ENCODE peak calls at places on chromosomes 3 and 15, in seven cellular contexts. I, N, Z, A, L, J and B are unnamed samples.

GRCh38 chr3:188007897-188008296 is 146.1 kb upstream of the LPP start:
- DNase-seq in I (no peak), N (no peak), Z (no peak), A (no peak), L (no peak), J (no peak), B (no peak)

GRCh38 chr3:66039590-66039887 is 821 bp upstream of the MAGI1 start:
- DNase-seq in I (no peak), N (peak), Z (no peak), A (no peak), L (no peak), J (peak), B (peak)

GRCh38 chr15:53861792-53862191 is 102.3 kb upstream of the WDR72 start:
- DNase-seq in I (no peak), N (no peak), Z (no peak), A (no peak), L (no peak), J (no peak), B (no peak)

GRCh38 chr3:51340311-51340829 is 44.7 kb upstream of the MANF start:
- DNase-seq in I (no peak), N (peak), Z (peak), A (peak), L (peak), J (no peak), B (peak)

GRCh38 chr15:69170597-69170996 is 10.2 kb downstream of the GLCE start:
- DNase-seq in I (no peak), N (no peak), Z (no peak), A (peak), L (no peak), J (no peak), B (no peak)

GRCh38 chr15:96270581-96271172 is 59.8 kb upstream of the NR2F2 start:
- DNase-seq in I (no peak), N (peak), Z (peak), A (no peak), L (no peak), J (no peak), B (peak)

GRCh38 chr15:100570282-100570681 is 31.7 kb downstream of the LINS1 start:
- DNase-seq in I (no peak), N (no peak), Z (peak), A (no peak), L (no peak), J (no peak), B (no peak)

GRCh38 chr3:89851974-89852621 is 744.7 kb downstream of the EPHA3 start:
- DNase-seq in I (no peak), N (peak), Z (peak), A (peak), L (no peak), J (no peak), B (peak)

GRCh38 chr15:96893159-96893906 is 562.8 kb downstream of the NR2F2 start:
- DNase-seq in I (no peak), N (peak), Z (no peak), A (peak), L (no peak), J (no peak), B (peak)

GRCh38 chr15:58966698-58967097 is 20.8 kb upstream of the RNF111 start:
- DNase-seq in I (no peak), N (peak), Z (peak), A (no peak), L (no peak), J (no peak), B (peak)

GRCh38 chr3:56923546-56924224 is 121.9 kb upstream of the ARHGEF3 start:
- DNase-seq in I (no peak), N (peak), Z (peak), A (no peak), L (no peak), J (no peak), B (peak)

GRCh38 chr15:66779331-66780009 is 77.4 kb downstream of the SMAD6 start:
- DNase-seq in I (no peak), N (no peak), Z (no peak), A (no peak), L (no peak), J (no peak), B (no peak)

GRCh38 chr3:126811530-126811929 is 107.5 kb downstream of the CHCHD6 start:
- DNase-seq in I (no peak), N (peak), Z (peak), A (no peak), L (peak), J (no peak), B (no peak)

GRCh38 chr15:89666147-89666857 is 11.0 kb upstream of the KIF7 start:
- DNase-seq in I (no peak), N (no peak), Z (no peak), A (no peak), L (no peak), J (no peak), B (no peak)

GRCh38 chr3:128456776-128457715 is 9.6 kb downstream of the DNAJB8 start:
- DNase-seq in I (no peak), N (no peak), Z (no peak), A (no peak), L (no peak), J (no peak), B (no peak)

GRCh38 chr3:128455786-128456748 is 10.6 kb downstream of the DNAJB8 start:
- DNase-seq in I (no peak), N (no peak), Z (no peak), A (no peak), L (no peak), J (no peak), B (no peak)

GRCh38 chr3:128453521-128454309 is 13.0 kb downstream of the DNAJB8 start:
- DNase-seq in I (no peak), N (no peak), Z (no peak), A (no peak), L (no peak), J (no peak), B (no peak)

GRCh38 chr3:128454310-128454618 is 12.4 kb downstream of the DNAJB8 start:
- DNase-seq in I (no peak), N (no peak), Z (no peak), A (no peak), L (no peak), J (no peak), B (no peak)

DNA sequence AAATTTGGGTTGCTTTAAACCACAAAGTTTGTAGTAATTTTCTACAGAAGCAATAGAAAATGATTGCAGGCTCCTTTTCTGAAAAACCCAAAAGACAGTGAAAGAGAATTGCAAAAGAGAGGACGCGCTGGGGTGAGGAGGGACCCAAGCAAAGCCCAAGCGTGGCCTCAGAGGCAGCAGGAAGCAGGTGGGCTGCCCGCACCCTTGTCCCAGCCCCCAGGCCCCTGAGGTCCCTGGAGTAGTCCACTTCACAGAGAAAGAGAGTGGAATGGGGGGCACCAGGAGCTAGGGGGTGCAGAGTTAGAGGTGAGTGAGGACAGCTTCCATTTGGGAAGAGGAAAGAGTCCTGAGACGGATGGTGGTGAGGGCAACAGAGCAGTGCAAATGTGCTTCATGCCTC is 11.6 kb downstream of the DNAJB8 start:
- DNase-seq in I (no peak), N (no peak), Z (no peak), A (no peak), L (no peak), J (no peak), B (no peak)
- TF ChIP-seq CTCF in I (no peak), N (no peak), Z (no peak), A (no peak), L (no peak), J (no peak), B (no peak)

GRCh38 chr15:51580385-51580784 is 42.2 kb downstream of the DMXL2 start:
- DNase-seq in I (no peak), N (no peak), Z (no peak), A (no peak), L (no peak), J (no peak), B (no peak)

GRCh38 chr15:51576911-51577500 is 45.6 kb downstream of the DMXL2 start:
- DNase-seq in I (no peak), N (no peak), Z (peak), A (peak), L (peak), J (no peak), B (peak)

GRCh38 chr15:51580982-51581381 is 41.6 kb downstream of the DMXL2 start:
- DNase-seq in I (no peak), N (peak), Z (no peak), A (no peak), L (no peak), J (no peak), B (no peak)

GRCh38 chr15:51577907-51578306 is 44.7 kb downstream of the DMXL2 start:
- DNase-seq in I (no peak), N (no peak), Z (no peak), A (no peak), L (no peak), J (no peak), B (no peak)

DNA sequence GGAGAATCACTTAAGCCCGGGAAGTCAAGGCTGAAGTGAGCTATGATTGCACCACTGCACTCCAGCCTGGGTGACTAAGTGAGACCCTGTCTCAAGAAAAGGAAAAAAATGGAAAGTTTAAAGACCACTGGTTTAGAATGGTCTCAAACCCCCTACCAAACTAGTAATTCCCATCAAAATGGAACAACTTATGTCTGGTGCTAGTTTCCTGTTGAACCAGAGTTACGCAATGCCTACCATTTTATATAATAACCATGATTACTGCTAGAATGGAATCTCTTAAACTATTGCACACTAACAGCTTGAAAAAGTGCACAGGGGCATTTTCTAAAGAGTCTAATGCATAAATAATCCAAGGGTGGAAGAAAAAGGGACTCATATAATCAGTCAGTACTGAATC is 43.6 kb downstream of the DMXL2 start:
- DNase-seq in I (no peak), N (no peak), Z (no peak), A (peak), L (no peak), J (no peak), B (peak)
- H3K4me3 ChIP-seq in I (no peak), N (no peak), Z (no peak), A (no peak), L (no peak), J (no peak), B (no peak)

DNA sequence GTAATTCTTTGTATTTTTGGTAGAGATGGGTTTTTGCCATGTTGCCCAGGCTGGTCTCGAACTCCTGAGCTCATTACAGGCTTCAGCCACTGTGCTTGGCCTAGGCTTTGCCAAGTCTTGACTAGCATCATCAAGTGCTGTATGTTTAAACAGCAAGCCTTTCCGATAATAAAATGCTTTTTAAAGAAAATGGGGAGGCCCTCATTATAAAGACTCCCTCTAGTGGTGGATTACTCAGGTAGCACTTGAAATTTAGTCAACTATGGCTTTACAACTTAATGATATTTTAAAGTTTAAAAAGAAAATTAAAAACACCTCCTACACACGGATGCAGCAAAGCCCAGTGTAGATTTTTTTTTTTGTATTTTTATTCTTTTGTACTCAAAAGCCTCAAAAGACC is 213.6 kb downstream of the GAP43 start:
- DNase-seq in I (no peak), N (no peak), Z (peak), A (peak), L (no peak), J (no peak), B (peak)
- TF ChIP-seq CTCF in I (no peak), N (peak), Z (peak), A (peak), L (peak), J (peak), B (peak)

GRCh38 chr3:23829242-23829934 is 23.6 kb downstream of the UBE2E1 start:
- DNase-seq in I (no peak), N (no peak), Z (no peak), A (no peak), L (no peak), J (no peak), B (no peak)
- H3K4me3 ChIP-seq in I (no peak), N (no peak), Z (no peak), A (no peak), L (no peak), J (no peak), B (no peak)

DNA sequence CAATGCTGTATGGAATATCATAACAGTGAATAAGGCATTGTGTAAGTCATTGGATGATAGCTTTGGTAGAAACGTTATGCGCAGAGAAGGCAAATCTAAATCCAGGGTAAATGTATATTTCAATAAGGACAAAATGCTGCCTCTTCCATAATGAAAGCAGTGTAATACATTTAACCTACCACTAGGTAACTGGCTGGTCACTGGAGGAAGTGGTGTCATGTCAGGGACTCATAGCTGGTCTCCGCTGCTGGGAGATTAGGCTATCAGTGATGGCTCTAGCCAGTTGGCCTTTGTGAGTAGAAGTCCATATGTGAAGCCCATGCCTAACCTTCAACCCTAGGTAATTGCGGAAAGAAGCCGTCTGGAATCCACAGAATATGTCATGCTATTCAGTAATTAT is 140.9 kb downstream of the NLGN1 start:
- DNase-seq in I (no peak), N (no peak), Z (no peak), A (no peak), L (no peak), J (no peak), B (peak)
- TF ChIP-seq CTCF in I (no peak), N (peak), Z (no peak), A (peak), L (no peak), J (no peak), B (peak)